ENCODE peak calls at places on chromosomes 2 and 18, in nine cellular contexts. L, D, W, O, N, S, U, M and X are unnamed samples.

GRCh38 chr2:148416248-148416647 is 228.3 kb upstream of the EPC2 start:
- DNase-seq in L (no peak), D (no peak), W (no peak), O (no peak), N (no peak), S (no peak), U (no peak), M (no peak), X (no peak)

GRCh38 chr18:49756671-49757362 is 56.5 kb downstream of the ACAA2 start:
- DNase-seq in L (no peak), D (no peak), W (no peak), O (no peak), N (no peak), S (no peak), U (no peak), M (no peak), X (no peak)

GRCh38 chr18:74342416-74343043 is 26.9 kb downstream of the C18orf63 start:
- DNase-seq in L (no peak), D (no peak), W (peak; percentile 52), O (peak; percentile 16), N (peak; percentile 54), S (peak; percentile 77), U (no peak), M (no peak), X (no peak)

GRCh38 chr2:80073134-80073561 is 231.4 kb downstream of the LRRTM1 start:
- DNase-seq in L (peak; percentile 3), D (peak; percentile 42), W (peak; percentile 35), O (peak; percentile 43), N (peak; percentile 24), S (peak; percentile 73), U (peak; percentile 52), M (no peak), X (no peak)

GRCh38 chr18:46393230-46393629 is 263.8 kb downstream of the LOXHD1 start:
- DNase-seq in L (no peak), D (no peak), W (no peak), O (no peak), N (no peak), S (no peak), U (peak; percentile 75), M (peak; percentile 52), X (no peak)

GRCh38 chr2:64652231-64653173 is 1.2 kb downstream of the SERTAD2 start:
- DNase-seq in L (no peak), D (no peak), W (peak; percentile 51), O (no peak), N (no peak), S (peak; percentile 60), U (no peak), M (no peak), X (no peak)

GRCh38 chr2:205003288-205003687 is 458.0 kb downstream of the PARD3B start:
- DNase-seq in L (no peak), D (no peak), W (no peak), O (no peak), N (no peak), S (no peak), U (no peak), M (no peak), X (no peak)

GRCh38 chr2:206979365-206979764 is 40.0 kb downstream of the CPO start:
- DNase-seq in L (no peak), D (no peak), W (no peak), O (no peak), N (no peak), S (no peak), U (no peak), M (no peak), X (no peak)

GRCh38 chr18:51537487-51537886 is 340.0 kb upstream of the MEX3C start:
- DNase-seq in L (peak; percentile 2), D (peak; percentile 76), W (no peak), O (no peak), N (no peak), S (no peak), U (peak; percentile 78), M (no peak), X (no peak)

GRCh38 chr2:96897491-96898134 is 27.7 kb upstream of the SEMA4C start:
- DNase-seq in L (no peak), D (no peak), W (no peak), O (no peak), N (no peak), S (peak; percentile 33), U (no peak), M (no peak), X (no peak)

GRCh38 chr18:48131042-48131441 is 200.6 kb upstream of the SMAD2 start:
- DNase-seq in L (no peak), D (no peak), W (no peak), O (no peak), N (no peak), S (no peak), U (no peak), M (no peak), X (no peak)

GRCh38 chr18:75244336-75244735 is 33.7 kb downstream of the TSHZ1 start:
- DNase-seq in L (no peak), D (no peak), W (no peak), O (no peak), N (no peak), S (no peak), U (peak; percentile 62), M (peak; percentile 76), X (no peak)

GRCh38 chr2:25362564-25363145 is 20.9 kb upstream of the DNMT3A start:
- DNase-seq in L (peak; percentile 80), D (no peak), W (peak; percentile 48), O (no peak), N (no peak), S (no peak), U (no peak), M (peak; percentile 83), X (no peak)

GRCh38 chr2:17254421-17254820 is 263.8 kb downstream of the RAD51AP2 start:
- DNase-seq in L (no peak), D (no peak), W (no peak), O (no peak), N (no peak), S (no peak), U (no peak), M (no peak), X (no peak)

GRCh38 chr2:15668611-15669305 is 77.1 kb downstream of the DDX1 start:
- DNase-seq in L (no peak), D (no peak), W (no peak), O (peak; percentile 8), N (no peak), S (peak; percentile 33), U (no peak), M (no peak), X (no peak)

GRCh38 chr18:48800877-48801727 is 149.7 kb downstream of the SMAD7 start:
- DNase-seq in L (peak; percentile 89), D (no peak), W (peak; percentile 16), O (no peak), N (no peak), S (peak; percentile 78), U (peak; percentile 11), M (peak; percentile 48), X (peak; percentile 30)

GRCh38 chr18:71450258-71450657 is 1093.9 kb downstream of the CBLN2 start:
- DNase-seq in L (no peak), D (no peak), W (no peak), O (no peak), N (no peak), S (no peak), U (no peak), M (no peak), X (no peak)

GRCh38 chr2:120763931-120764330 is 28.3 kb downstream of the GLI2 start:
- DNase-seq in L (no peak), D (no peak), W (no peak), O (no peak), N (no peak), S (no peak), U (peak; percentile 23), M (peak; percentile 56), X (no peak)

GRCh38 chr18:79200546-79201268 is 131.5 kb downstream of the ATP9B start:
- DNase-seq in L (no peak), D (peak; percentile 49), W (peak; percentile 44), O (no peak), N (no peak), S (peak; percentile 25), U (peak; percentile 85), M (peak; percentile 92), X (peak; percentile 97)

GRCh38 chr2:71756280-71756906 is 303.0 kb downstream of the DYSF start:
- DNase-seq in L (no peak), D (no peak), W (no peak), O (no peak), N (no peak), S (peak; percentile 35), U (no peak), M (no peak), X (no peak)

GRCh38 chr2:234406085-234406484 is 90.8 kb downstream of the ARL4C start:
- DNase-seq in L (no peak), D (no peak), W (no peak), O (no peak), N (no peak), S (no peak), U (no peak), M (no peak), X (no peak)
- TF ChIP-seq CTCF in L (no peak), D (no peak), W (no peak), O (no peak), N (no peak), S (no peak), U (no peak), M (no peak), X (peak; percentile 34)

DNA sequence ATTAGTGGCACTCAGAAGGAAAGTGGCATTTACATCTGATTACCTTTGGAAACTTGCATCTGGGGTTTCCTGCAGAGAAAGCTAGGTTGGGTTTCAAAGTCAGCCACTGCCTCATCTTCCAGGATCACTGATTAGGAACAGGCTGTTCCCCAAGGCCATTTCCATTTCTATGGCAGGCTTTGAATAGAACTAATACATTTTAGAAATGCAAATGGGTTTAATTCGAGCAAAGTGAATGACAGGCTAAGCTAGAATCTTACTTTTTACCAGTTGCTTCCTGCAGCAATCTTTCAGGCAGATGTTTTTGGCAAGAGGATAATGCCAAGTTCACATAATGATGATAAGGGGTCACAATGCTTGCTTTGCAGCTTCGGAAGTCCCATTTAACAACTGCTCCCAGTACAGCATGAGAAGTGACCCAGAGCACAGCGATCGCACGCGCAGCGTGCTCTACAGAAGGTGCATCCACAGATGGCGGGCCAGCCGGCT is 336.7 kb downstream of the LPIN1 start:
- DNase-seq in L (no peak), D (no peak), W (no peak), O (no peak), N (no peak), S (no peak), U (peak; percentile 73), M (no peak), X (no peak)
- H3K27ac ChIP-seq in L (no peak overlapping the region), D (no peak overlapping the region), W (no peak overlapping the region), O (no peak overlapping the region), N (no peak overlapping the region), S (no peak overlapping the region), U (peak overlapping the region; percentile 38), M (no peak overlapping the region), X (no peak overlapping the region)

DNA sequence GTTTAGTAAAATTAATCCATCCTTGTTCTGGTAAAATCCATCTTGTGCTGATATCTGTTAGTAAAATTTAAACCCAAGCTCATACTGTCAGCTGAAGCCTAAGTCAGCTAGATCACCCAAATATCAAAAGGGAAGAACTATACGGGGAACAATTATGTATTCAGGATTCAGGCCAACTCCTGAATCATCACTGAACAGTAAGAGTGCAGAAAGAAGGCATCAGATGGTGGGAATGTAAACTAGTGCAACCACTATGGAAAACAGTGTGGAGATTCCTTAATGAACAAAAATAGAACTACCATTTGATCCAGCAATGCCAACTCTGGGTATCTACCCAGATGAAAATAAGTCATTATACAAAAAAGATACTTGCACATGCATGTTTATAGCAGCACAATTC is 81.8 kb downstream of the RAPGEF4 start:
- DNase-seq in L (no peak), D (no peak), W (no peak), O (no peak), N (no peak), S (peak; percentile 83), U (no peak), M (no peak), X (no peak)
- TF ChIP-seq CTCF in L (no peak), D (no peak), W (no peak), O (no peak), N (no peak), S (no peak), U (no peak), M (no peak), X (no peak)

GRCh38 chr2:160380613-160381012 is 113.0 kb downstream of the RBMS1 start:
- DNase-seq in L (no peak), D (no peak), W (no peak), O (no peak), N (no peak), S (no peak), U (no peak), M (no peak), X (no peak)
- H3K27ac ChIP-seq in L (no peak overlapping the region), D (no peak overlapping the region), W (peak overlapping the region; percentile 69), O (no peak overlapping the region), N (no peak overlapping the region), S (peak overlapping the region; percentile 96), U (no peak overlapping the region), M (no peak overlapping the region), X (peak overlapping the region; percentile 93)